ENCODE peak calls at places on chromosomes 1 and 21, in ten cellular contexts. Q, G, O, J, X, I, D, A, T and U are unnamed samples. For H3K9me3, the result is how much of the 10 kb centered on the place peaks cover.

GRCh38 chr1:167905182-167905581 is 8.8 kb downstream of the ADCY10 start:
- DNase-seq in O (no peak), Q (no peak), A (no peak), J (no peak), X (no peak), I (no peak), T (no peak), G (no peak), D (no peak), U (no peak)

GRCh38 chr1:230792691-230793462 is 45.7 kb downstream of the CAPN9 start:
- DNase-seq in D (no peak), X (no peak), O (no peak), G (no peak), T (no peak), Q (no peak), J (no peak), A (no peak), I (no peak), U (no peak)

GRCh38 chr1:112325504-112325903 is 70.5 kb upstream of the CTTNBP2NL start:
- DNase-seq in J (no peak), I (no peak), T (no peak), D (peak), Q (no peak), A (peak), G (no peak), X (no peak), O (no peak), U (no peak)

GRCh38 chr1:201456499-201457309 is 12.3 kb downstream of the PHLDA3 start:
- DNase-seq in I (no peak), G (no peak), X (peak), A (peak), J (peak), T (peak), D (peak), Q (peak), O (no peak), U (no peak)

GRCh38 chr1:225689882-225690459 is 37.0 kb upstream of the ENAH start:
- DNase-seq in G (no peak), T (no peak), A (no peak), Q (no peak), D (no peak), J (no peak), O (no peak), I (no peak), X (no peak), U (no peak)

GRCh38 chr1:219445864-219446263 is 167.0 kb downstream of the ZC3H11B start:
- DNase-seq in G (no peak), J (no peak), A (no peak), D (no peak), O (no peak), X (no peak), I (no peak), Q (no peak), T (no peak), U (no peak)

GRCh38 chr1:85911742-85912141 is 203.5 kb upstream of the ZNHIT6 start:
- DNase-seq in A (no peak), O (no peak), T (no peak), D (no peak), G (no peak), J (no peak), X (no peak), Q (no peak), I (no peak), U (no peak)

GRCh38 chr1:108643492-108644333 is 17.2 kb downstream of the HENMT1 start:
- DNase-seq in J (peak), O (peak), I (peak), Q (peak), T (peak), G (no peak), D (peak), A (no peak), X (no peak), U (no peak)

GRCh38 chr21:15455819-15456462 is 273.8 kb upstream of the USP25 start:
- DNase-seq in J (peak), A (no peak), G (no peak), D (no peak), I (no peak), T (no peak), X (no peak), O (no peak), Q (no peak), U (no peak)

GRCh38 chr1:227541796-227542152 is 21.6 kb upstream of the ZNF678 start:
- DNase-seq in D (peak), G (no peak), X (no peak), J (peak), T (no peak), Q (no peak), O (no peak), I (no peak), A (no peak), U (no peak)

GRCh38 chr1:1217621-1218523 is 3.9 kb upstream of the TNFRSF4 start:
- DNase-seq in Q (no peak), A (no peak), T (no peak), I (no peak), X (no peak), D (peak), O (no peak), G (no peak), J (no peak), U (no peak)

GRCh38 chr1:28112388-28113311 is 24.2 kb upstream of the EYA3 start:
- DNase-seq in Q (peak), I (peak), A (no peak), D (peak), X (peak), O (no peak), J (peak), G (peak), T (peak), U (no peak)

GRCh38 chr1:244918422-244919319 is 54.3 kb upstream of the HNRNPU start:
- DNase-seq in J (peak), Q (peak), G (no peak), D (peak), I (peak), A (peak), O (peak), T (peak), X (peak), U (peak)

GRCh38 chr1:236623371-236624166 is 19.3 kb upstream of the HEATR1 start:
- DNase-seq in Q (no peak), X (no peak), J (no peak), I (no peak), D (no peak), T (no peak), G (no peak), A (no peak), O (no peak), U (no peak)

GRCh38 chr1:101379037-101379436 is 142.2 kb downstream of the S1PR1 start:
- DNase-seq in J (no peak), D (no peak), X (no peak), G (no peak), O (no peak), T (no peak), I (no peak), A (no peak), Q (no peak), U (no peak)

GRCh38 chr1:162889989-162890388 is 29.0 kb upstream of the CCDC190 start:
- DNase-seq in O (no peak), A (no peak), J (no peak), X (no peak), Q (no peak), I (no peak), T (no peak), D (no peak), G (no peak), U (no peak)

GRCh38 chr1:83508485-83509151 is 490.3 kb downstream of the TTLL7 start:
- DNase-seq in G (no peak), I (no peak), J (no peak), T (no peak), Q (no peak), D (peak), O (peak), A (no peak), X (no peak), U (peak)

GRCh38 chr1:18041685-18042355 is 65.8 kb upstream of the IGSF21 start:
- DNase-seq in A (no peak), G (no peak), Q (no peak), D (no peak), J (no peak), I (no peak), T (no peak), O (no peak), X (no peak), U (no peak)

GRCh38 chr1:17547271-17547670 is 7.8 kb downstream of the ARHGEF10L start:
- DNase-seq in I (no peak), X (no peak), T (no peak), D (no peak), Q (no peak), J (no peak), G (no peak), A (no peak), O (no peak), U (no peak)

GRCh38 chr1:159250817-159251216 is 46.1 kb downstream of the ACKR1 start:
- DNase-seq in T (no peak), Q (no peak), O (no peak), J (no peak), G (no peak), I (no peak), X (no peak), A (no peak), D (peak), U (no peak)

GRCh38 chr1:19815801-19816736 is 986 bp upstream of the RNF186 start:
- DNase-seq in J (peak), Q (no peak), X (no peak), G (no peak), D (no peak), T (no peak), A (no peak), I (peak), O (no peak), U (no peak)

GRCh38 chr1:168918860-168919741 is 187.4 kb upstream of the ATP1B1 start:
- DNase-seq in G (no peak), J (no peak), I (no peak), Q (no peak), O (no peak), D (no peak), T (no peak), X (no peak), A (no peak), U (no peak)

GRCh38 chr1:43123031-43123430 is 49.1 kb downstream of the EBNA1BP2 start:
- DNase-seq in A (no peak), I (no peak), J (no peak), D (no peak), X (no peak), G (no peak), O (no peak), Q (no peak), T (no peak), U (no peak)

GRCh38 chr1:174358344-174358743 is 89.4 kb upstream of the GPR52 start:
- DNase-seq in A (no peak), T (peak), G (no peak), Q (no peak), J (no peak), X (no peak), O (no peak), D (no peak), I (no peak), U (no peak)

GRCh38 chr1:215488850-215489249 is 78.3 kb upstream of the KCTD3 start:
- DNase-seq in T (no peak), I (no peak), O (no peak), A (no peak), J (no peak), X (no peak), Q (no peak), D (no peak), G (no peak), U (no peak)

GRCh38 chr1:93616996-93617669 is 64.5 kb downstream of the BCAR3 start:
- DNase-seq in J (peak), T (no peak), O (no peak), A (no peak), D (no peak), G (peak), Q (no peak), X (no peak), I (peak), U (no peak)

GRCh38 chr1:119737040-119737682 is 25.4 kb downstream of the PHGDH start:
- DNase-seq in X (no peak), D (no peak), G (no peak), T (peak), I (peak), Q (no peak), A (no peak), J (peak), O (no peak), U (no peak)

GRCh38 chr1:174040387-174040786 is 18.2 kb upstream of the RC3H1 start:
- DNase-seq in A (no peak), I (no peak), X (no peak), T (no peak), G (no peak), J (no peak), D (no peak), Q (no peak), O (no peak), U (no peak)

GRCh38 chr1:229325873-229326502 is 16.9 kb downstream of the CCSAP start:
- DNase-seq in G (no peak), D (no peak), A (no peak), I (no peak), X (no peak), O (peak), T (no peak), Q (no peak), J (no peak), U (no peak)

GRCh38 chr1:152884506-152884905 is 6.4 kb downstream of the SMCP start:
- DNase-seq in I (no peak), T (no peak), D (peak), A (no peak), G (no peak), Q (no peak), X (no peak), O (no peak), J (no peak), U (no peak)
- H3K9me3 ChIP-seq in I (under half), T (under half), D (under half), A (under half), G (under half), Q (under half), X (under half), O (under half), J (under half), U (under half)

GRCh38 chr1:49046305-49046704 is 269.6 kb upstream of the BEND5 start:
- DNase-seq in X (no peak), T (no peak), O (no peak), G (no peak), Q (no peak), A (no peak), J (no peak), D (no peak), I (no peak), U (no peak)
- H3K9me3 ChIP-seq in X (under half), T (under half), O (under half), G (under half), Q (under half), A (under half), J (under half), D (under half), I (under half), U (under half)

DNA sequence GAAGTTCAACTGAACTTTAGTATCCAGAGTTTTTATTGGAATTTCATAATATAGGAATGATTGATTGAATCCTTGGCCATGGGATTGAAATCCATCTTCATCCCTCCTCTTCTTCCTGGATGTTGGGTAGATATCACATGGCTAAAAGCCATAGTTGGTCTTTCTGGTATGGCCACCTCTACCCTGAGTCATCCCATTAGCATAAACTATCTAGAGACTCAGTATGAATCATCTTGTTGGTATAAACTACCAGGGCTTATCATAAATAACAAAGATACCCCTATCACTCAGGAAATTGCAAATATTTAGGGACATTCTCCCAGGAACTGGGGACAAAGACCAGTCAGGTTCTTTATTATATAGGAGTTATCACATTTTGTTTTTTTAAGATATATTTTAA is 21.2 kb upstream of the ZP4 start:
- DNase-seq in I (no peak), X (no peak), G (no peak), T (no peak), D (peak), A (no peak), Q (no peak), O (no peak), J (no peak), U (no peak)
- H3K9me3 ChIP-seq in I (under half), X (under half), G (under half), T (under half), D (under half), A (under half), Q (under half), O (under half), J (under half), U (under half)

DNA sequence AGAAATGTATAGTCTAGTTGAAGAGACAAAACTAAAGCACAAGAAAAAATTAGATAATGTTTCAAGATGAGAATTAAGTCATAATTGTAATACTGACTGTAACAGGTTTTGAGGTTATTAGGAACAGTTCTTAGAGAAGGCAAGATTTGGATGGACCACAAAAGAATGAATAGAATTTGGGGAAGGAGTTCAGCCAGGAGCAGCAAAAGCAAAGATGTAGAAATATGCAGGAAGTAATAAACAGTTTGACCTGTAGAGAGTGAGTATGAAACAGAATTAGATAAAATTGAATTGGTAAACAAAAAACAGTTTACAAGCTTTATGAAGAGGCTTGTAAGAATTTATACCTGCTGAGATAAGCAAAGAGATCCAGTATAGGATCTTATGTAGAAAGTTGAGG is 16.3 kb downstream of the VPS45 start:
- DNase-seq in X (no peak), D (no peak), J (no peak), G (no peak), I (no peak), O (no peak), Q (no peak), A (no peak), T (no peak), U (no peak)
- H3K9me3 ChIP-seq in X (under half), D (under half), J (under half), G (under half), I (under half), O (under half), Q (under half), A (under half), T (under half), U (under half)

DNA sequence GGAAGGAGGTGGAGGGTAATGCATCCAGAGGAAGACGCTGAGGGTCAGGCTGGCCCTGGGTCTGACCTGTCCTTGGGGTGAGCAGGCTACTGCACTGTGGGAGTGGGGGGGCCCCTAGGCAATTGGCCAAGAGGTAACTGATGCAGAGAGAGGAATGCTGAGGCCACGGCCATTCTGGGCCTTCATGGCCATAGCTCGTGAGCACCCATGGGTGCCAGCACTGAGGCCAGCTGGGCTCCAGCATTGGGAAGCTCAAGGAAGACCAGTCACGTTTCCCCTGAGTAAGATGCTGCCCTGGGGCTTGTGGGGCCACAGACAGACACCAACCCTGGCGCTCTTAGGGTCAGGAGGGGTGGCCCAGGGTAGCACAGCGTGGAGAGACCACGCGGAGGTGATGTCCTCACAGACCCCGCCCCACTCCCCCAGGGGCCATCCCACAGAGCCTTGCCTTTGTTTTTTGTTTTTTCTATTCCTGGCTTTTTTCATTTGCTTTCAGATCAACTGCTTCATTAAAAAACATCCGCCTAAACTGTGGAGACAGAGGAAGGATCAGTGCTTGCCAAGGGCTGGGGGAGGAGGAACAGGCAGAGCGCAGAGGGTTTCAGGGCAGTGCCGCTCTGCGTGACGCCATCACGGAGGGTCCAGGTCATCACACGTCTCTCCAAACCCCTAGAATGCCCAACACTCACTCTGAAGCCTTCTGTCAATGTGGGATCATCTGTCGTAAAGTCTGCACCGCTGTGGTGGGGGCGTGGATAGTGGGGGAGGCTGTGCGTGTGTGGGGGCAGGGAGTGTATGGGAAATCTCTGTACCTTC is 61.1 kb downstream of the SIK1 start:
- DNase-seq in G (no peak), Q (no peak), I (no peak), T (no peak), O (no peak), J (no peak), A (no peak), X (no peak), D (no peak), U (no peak)
- H3K9me3 ChIP-seq in G (under half), Q (under half), I (under half), T (under half), O (under half), J (under half), A (under half), X (under half), D (under half), U (under half)

GRCh38 chr1:5156416-5156815 is 502.0 kb downstream of the AJAP1 start:
- DNase-seq in O (no peak), Q (no peak), A (no peak), X (no peak), J (no peak), G (no peak), D (no peak), T (no peak), I (no peak), U (no peak)

GRCh38 chr1:5164155-5164554 is 509.7 kb downstream of the AJAP1 start:
- DNase-seq in O (no peak), T (no peak), X (no peak), G (no peak), I (no peak), J (no peak), A (no peak), Q (no peak), D (no peak), U (no peak)

GRCh38 chr1:5165747-5166146 is 511.3 kb downstream of the AJAP1 start:
- DNase-seq in J (no peak), T (no peak), G (no peak), D (no peak), Q (no peak), O (no peak), A (no peak), I (no peak), X (no peak), U (no peak)

DNA sequence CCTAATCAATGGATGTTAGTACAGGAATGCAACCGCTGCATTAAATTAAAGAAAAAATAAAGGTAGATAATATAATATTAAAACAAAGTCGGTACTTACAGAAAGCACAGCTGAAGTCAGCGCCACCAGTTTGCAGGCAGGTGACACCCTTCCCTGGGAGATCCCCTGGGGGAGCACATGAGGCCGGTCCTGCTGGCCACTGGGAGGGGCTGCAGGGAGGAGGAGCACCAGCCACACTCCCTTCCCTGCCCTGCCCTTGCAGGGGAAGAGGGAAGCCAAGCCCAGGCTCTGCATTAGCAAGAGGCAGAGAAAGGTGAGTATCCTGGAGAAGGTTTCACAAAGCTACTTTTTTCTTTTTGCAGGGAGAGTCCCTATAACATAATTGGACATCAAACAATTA is 507.0 kb downstream of the AJAP1 start:
- DNase-seq in O (no peak), G (no peak), D (no peak), A (no peak), X (no peak), I (no peak), Q (no peak), T (no peak), J (no peak), U (no peak)
- H3K9me3 ChIP-seq in O (under half), G (under half), D (under half), A (under half), X (under half), I (under half), Q (under half), T (under half), J (under half), U (under half)

GRCh38 chr1:246418565-246419312 is 88.3 kb downstream of the SMYD3 start:
- DNase-seq in A (no peak), Q (no peak), J (no peak), O (no peak), D (peak), G (no peak), I (no peak), T (no peak), X (no peak), U (no peak)
- H3K9me3 ChIP-seq in A (under half), Q (under half), J (under half), O (under half), D (under half), G (under half), I (under half), T (under half), X (under half), U (under half)

GRCh38 chr21:10418649-10419048 is 102.7 kb upstream of the TPTE start:
- DNase-seq in I (no peak), X (no peak), O (no peak), G (no peak), Q (no peak), T (no peak), A (no peak), D (peak), J (no peak), U (no peak)
- H3K9me3 ChIP-seq in I (half or more), X (half or more), O (under half), G (under half), Q (under half), T (under half), A (under half), D (under half), J (under half), U (under half)

GRCh38 chr1:203000217-203000944 is 6.8 kb upstream of the TMEM183A start:
- DNase-seq in G (no peak), Q (no peak), D (no peak), X (no peak), A (no peak), I (no peak), O (no peak), T (no peak), J (no peak), U (no peak)
- H3K9me3 ChIP-seq in G (under half), Q (under half), D (under half), X (under half), A (under half), I (under half), O (under half), T (under half), J (under half), U (under half)